ENCODE peak calls at places on chromosomes 16 and 17, in seven cellular contexts. L is cardiac fibroblast, S is testis, A is stomach, D is hepatocyte, J is AG04450, M is activated B cell treated with CpG ODN at 0.5 μM for 24 hours. R is an unnamed sample.
A peak's percentile ranks its signal among the peaks of the same experiment; 100 is the strongest.

GRCh38 chr17:40024901-40025300 is 9.7 kb downstream of the CSF3 start:
- DNase-seq in L (peak; percentile 71), S (no peak), A (no peak), D (no peak), J (no peak), M (no peak), R (no peak)

GRCh38 chr16:5459863-5460262 is 362.3 kb upstream of the EEF2KMT start:
- DNase-seq in L (no peak), S (no peak), A (no peak), D (no peak), J (no peak), M (no peak), R (no peak)

GRCh38 chr17:17810374-17811248 is 26.2 kb downstream of the SREBF1 start:
- DNase-seq in L (no peak), S (peak; percentile 67), A (no peak), D (peak; percentile 71), J (no peak), M (no peak), R (no peak)

GRCh38 chr17:15981646-15982580 is 17.6 kb downstream of the ZSWIM7 start:
- DNase-seq in L (peak; percentile 65), S (no peak), A (no peak), D (no peak), J (no peak), M (no peak), R (no peak)

GRCh38 chr16:30166202-30166902 is 17.1 kb upstream of the CORO1A start:
- DNase-seq in L (no peak), S (no peak), A (no peak), D (no peak), J (no peak), M (no peak), R (no peak)

GRCh38 chr17:68794636-68795503 is 160.3 kb downstream of the ABCA8 start:
- DNase-seq in L (peak; percentile 75), S (peak; percentile 74), A (no peak), D (peak; percentile 17), J (peak; percentile 26), M (no peak), R (no peak)

GRCh38 chr17:67072885-67073284 is 28.5 kb downstream of the CACNG1 start:
- DNase-seq in L (no peak), S (no peak), A (no peak), D (no peak), J (no peak), M (no peak), R (no peak)

GRCh38 chr17:3835410-3836229 is 10.4 kb downstream of the NCBP3 start:
- DNase-seq in L (no peak), S (no peak), A (no peak), D (no peak), J (no peak), M (no peak), R (no peak)

GRCh38 chr16:85354623-85355514 is 242.6 kb upstream of the CIBAR2 start:
- DNase-seq in L (peak; percentile 29), S (no peak), A (no peak), D (peak; percentile 64), J (peak; percentile 84), M (no peak), R (no peak)

GRCh38 chr17:74527756-74528155 is 3.5 kb downstream of the CD300LB start:
- DNase-seq in L (no peak), S (no peak), A (peak; percentile 10), D (no peak), J (no peak), M (no peak), R (peak; percentile 15)

GRCh38 chr16:25135239-25135878 is 23.8 kb downstream of the LCMT1 start:
- DNase-seq in L (peak; percentile 68), S (no peak), A (no peak), D (no peak), J (peak; percentile 63), M (no peak), R (no peak)

GRCh38 chr16:25633549-25633948 is 58.2 kb upstream of the HS3ST4 start:
- DNase-seq in L (peak; percentile 0), S (no peak), A (no peak), D (peak; percentile 50), J (no peak), M (no peak), R (no peak)

GRCh38 chr17:61492759-61493526 is 40.7 kb downstream of the TBX4 start:
- DNase-seq in L (no peak), S (no peak), A (no peak), D (no peak), J (no peak), M (no peak), R (no peak)
- TF ChIP-seq CTCF in L (no peak), S (no peak), A (no peak), D (no peak), J (no peak), M (no peak), R (no peak)

DNA sequence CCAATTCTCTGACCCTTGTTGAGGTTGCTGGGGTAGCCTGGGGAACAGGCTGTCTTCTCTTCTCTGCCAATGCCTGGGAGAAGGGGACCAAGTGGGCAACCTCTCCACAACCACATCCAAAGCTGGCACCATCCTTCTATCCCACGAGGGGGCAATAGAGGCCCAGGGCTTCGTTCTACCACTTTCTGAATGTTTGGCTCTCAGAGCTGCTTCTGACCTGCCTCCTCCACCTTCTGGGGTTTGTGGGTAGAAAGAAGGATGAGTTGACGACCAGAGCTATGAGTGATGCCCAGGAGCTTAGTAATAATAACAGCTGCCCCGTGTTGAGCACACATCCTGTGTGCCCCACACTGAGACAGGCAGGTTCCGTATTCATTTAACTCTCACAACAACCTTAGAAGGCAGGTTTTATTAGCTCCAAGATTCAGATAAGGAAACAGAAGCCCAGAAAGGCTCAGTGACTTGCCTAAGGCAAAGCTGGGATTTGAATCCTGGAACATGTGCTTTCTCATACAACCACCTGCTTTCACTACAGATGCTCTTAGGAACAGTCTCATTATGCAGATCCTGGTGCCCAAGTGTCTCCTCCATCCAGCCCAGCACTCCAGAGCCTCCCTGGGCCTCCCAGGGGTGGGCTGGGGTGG is 11.1 kb downstream of the TSPOAP1 start:
- DNase-seq in L (peak; percentile 62), S (peak; percentile 66), A (peak; percentile 63), D (peak; percentile 65), J (peak; percentile 43), M (peak; percentile 55), R (no peak)
- TF ChIP-seq CTCF in L (peak; percentile 87), S (no peak), A (peak; percentile 64), D (peak; percentile 61), J (peak; percentile 94), M (no peak), R (peak; percentile 79)

GRCh38 chr16:71883193-71883848 is 661 bp downstream of the ZNF821 start:
- DNase-seq in L (no peak), S (peak; percentile 54), A (no peak), D (peak; percentile 72), J (no peak), M (peak; percentile 68), R (peak; percentile 70)

GRCh38 chr16:71880176-71880575 is 3.8 kb downstream of the ZNF821 start:
- DNase-seq in L (no peak), S (no peak), A (no peak), D (no peak), J (no peak), M (no peak), R (no peak)

GRCh38 chr16:71882505-71883192 is 1.3 kb downstream of the ZNF821 start:
- DNase-seq in L (peak; percentile 87), S (peak; percentile 87), A (peak; percentile 74), D (peak; percentile 89), J (no peak), M (peak; percentile 26), R (no peak)

GRCh38 chr16:71885261-71885650 is 1.3 kb upstream of the ZNF821 start:
- DNase-seq in L (no peak), S (no peak), A (no peak), D (no peak), J (no peak), M (no peak), R (no peak)

DNA sequence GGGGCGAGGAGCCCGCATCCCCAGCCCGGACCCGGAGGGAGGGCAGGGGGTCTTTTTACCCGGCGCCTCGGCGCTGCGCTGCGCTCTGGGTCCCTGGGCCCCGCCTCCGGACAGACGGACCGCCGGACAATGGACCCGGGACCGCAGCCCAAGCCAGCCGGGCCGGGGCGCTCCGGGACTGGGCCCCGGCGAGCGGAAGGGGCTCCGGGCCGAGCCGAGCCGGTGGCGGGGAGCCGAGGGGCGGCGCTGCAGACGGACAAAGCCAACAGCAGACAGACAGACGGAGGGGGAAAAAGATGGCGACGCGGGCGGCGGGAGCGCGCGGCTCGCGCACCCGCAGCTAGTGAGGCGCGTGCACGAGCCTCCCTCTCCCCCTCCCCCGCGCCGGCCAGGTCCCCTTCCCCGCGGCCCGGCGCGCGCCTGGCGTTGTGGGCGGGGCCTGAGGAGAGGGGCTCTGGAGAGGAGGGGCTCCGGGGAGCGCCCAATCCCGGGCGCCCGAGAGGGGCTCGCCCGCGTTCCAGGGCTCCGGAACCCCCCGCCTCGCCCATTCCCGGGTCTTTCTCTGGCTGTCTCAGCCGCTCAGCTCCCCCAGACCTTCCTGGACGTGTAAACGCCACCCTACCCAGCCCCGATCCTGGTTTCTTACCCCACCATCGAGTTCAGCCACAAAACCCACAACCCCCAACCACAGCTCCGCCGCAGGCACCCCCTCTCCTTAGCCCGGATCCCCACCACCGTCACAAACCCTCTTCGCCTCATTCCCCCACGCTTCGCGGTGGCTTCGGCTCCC is at the start of gene ZNF821:
- DNase-seq in L (peak; percentile 54), S (peak; percentile 89), A (peak; percentile 83), D (peak; percentile 96), J (no peak), M (peak; percentile 81), R (peak; percentile 92)
- TF ChIP-seq CTCF in L (peak; percentile 23), S (peak; percentile 56), A (no peak), D (peak; percentile 49), J (no peak), M (no peak), R (peak; percentile 51)

GRCh38 chr17:56976941-56977570 is 875 bp upstream of the SCPEP1 start:
- DNase-seq in L (peak; percentile 17), S (no peak), A (no peak), D (no peak), J (no peak), M (no peak), R (no peak)

GRCh38 chr17:56975656-56976055 is 2.3 kb upstream of the SCPEP1 start:
- DNase-seq in L (no peak), S (no peak), A (no peak), D (no peak), J (no peak), M (no peak), R (no peak)

GRCh38 chr17:56978441-56979090 is 635 bp downstream of the SCPEP1 start:
- DNase-seq in L (peak; percentile 30), S (no peak), A (no peak), D (no peak), J (no peak), M (no peak), R (peak; percentile 25)

GRCh38 chr17:56979091-56979480 is 1.2 kb downstream of the SCPEP1 start:
- DNase-seq in L (no peak), S (no peak), A (no peak), D (no peak), J (no peak), M (no peak), R (no peak)

DNA sequence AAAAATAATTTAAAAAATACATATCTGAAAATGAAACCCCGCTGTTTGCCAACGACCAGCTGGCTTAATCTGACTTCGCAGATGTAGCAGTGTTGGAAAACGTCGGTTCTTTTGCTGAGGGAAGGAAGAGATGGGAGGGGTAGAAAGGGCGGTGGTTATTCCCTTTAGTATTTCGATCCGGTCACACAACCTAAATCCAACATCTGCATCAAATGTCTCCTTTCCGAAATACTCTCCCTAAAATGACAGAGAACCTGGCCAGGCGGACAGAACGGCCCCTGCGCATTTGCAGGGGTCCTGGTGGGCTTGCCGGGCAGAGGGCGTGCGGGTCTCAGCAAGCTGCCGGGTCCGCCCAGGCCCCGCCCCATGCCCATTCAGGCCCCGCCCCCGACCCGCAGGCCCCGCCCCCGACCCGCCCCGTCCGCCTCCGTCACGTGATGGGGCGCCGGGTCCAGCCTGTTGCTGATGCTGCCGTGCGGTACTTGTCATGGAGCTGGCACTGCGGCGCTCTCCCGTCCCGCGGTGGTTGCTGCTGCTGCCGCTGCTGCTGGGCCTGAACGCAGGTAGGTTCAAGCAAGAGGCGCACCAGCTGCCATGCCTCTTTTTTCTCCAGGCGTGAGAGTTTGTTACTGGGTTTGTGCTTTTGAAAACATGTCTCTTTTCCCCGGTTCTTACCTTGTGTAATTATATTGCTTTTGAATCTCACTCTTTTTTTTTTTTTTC is at the start of gene SCPEP1:
- DNase-seq in L (peak; percentile 77), S (peak; percentile 91), A (peak; percentile 87), D (peak; percentile 93), J (peak; percentile 44), M (peak; percentile 67), R (peak; percentile 87)
- TF ChIP-seq CTCF in L (no peak), S (no peak), A (no peak), D (no peak), J (no peak), M (no peak), R (no peak)

R was measured in type B pancreatic cell.